ENCODE peak calls at places on chromosomes 5 and 9, in eight cellular contexts. One of them, this sample, is unnamed. For H3K4me1, the result is how much of the 10 kb centered on the place peaks cover.

GRCh38 chr5:169751490-169751889 is 114.4 kb downstream of the DOCK2 start:
- DNase-seq in tibial artery: no peak
- DNase-seq in lung: no peak
- DNase-seq in right atrium auricular region: no peak
- DNase-seq in HCT116: no peak
- DNase-seq in uterus: no peak
- DNase-seq in CD4-positive, CD25-positive, alpha-beta regulatory T cell: no peak
- DNase-seq in heart left ventricle: no peak
- DNase-seq in this sample: no peak

GRCh38 chr5:162410365-162410764 is 342.8 kb downstream of the GABRG2 start:
- DNase-seq in lung: no peak
- DNase-seq in tibial artery: no peak
- DNase-seq in right atrium auricular region: no peak
- DNase-seq in uterus: no peak
- DNase-seq in heart left ventricle: no peak
- DNase-seq in HCT116: no peak
- DNase-seq in CD4-positive, CD25-positive, alpha-beta regulatory T cell: no peak
- DNase-seq in this sample: no peak

GRCh38 chr5:179273074-179273435 is 72.2 kb downstream of the ADAMTS2 start:
- DNase-seq in heart left ventricle: no peak
- DNase-seq in uterus: peak
- DNase-seq in right atrium auricular region: no peak
- DNase-seq in CD4-positive, CD25-positive, alpha-beta regulatory T cell: no peak
- DNase-seq in lung: no peak
- DNase-seq in tibial artery: no peak
- DNase-seq in HCT116: no peak
- DNase-seq in this sample: no peak

GRCh38 chr5:132176987-132177386 is 50.7 kb downstream of the P4HA2 start:
- DNase-seq in tibial artery: no peak
- DNase-seq in heart left ventricle: no peak
- DNase-seq in HCT116: no peak
- DNase-seq in CD4-positive, CD25-positive, alpha-beta regulatory T cell: no peak
- DNase-seq in uterus: no peak
- DNase-seq in lung: no peak
- DNase-seq in right atrium auricular region: no peak
- DNase-seq in this sample: no peak

GRCh38 chr5:84292788-84293653 is 91.7 kb downstream of the EDIL3 start:
- DNase-seq in CD4-positive, CD25-positive, alpha-beta regulatory T cell: no peak
- DNase-seq in tibial artery: no peak
- DNase-seq in uterus: no peak
- DNase-seq in lung: no peak
- DNase-seq in heart left ventricle: no peak
- DNase-seq in right atrium auricular region: no peak
- DNase-seq in HCT116: no peak
- DNase-seq in this sample: no peak

GRCh38 chr5:107124376-107124775 is 546.4 kb downstream of the EFNA5 start:
- DNase-seq in CD4-positive, CD25-positive, alpha-beta regulatory T cell: no peak
- DNase-seq in uterus: no peak
- DNase-seq in HCT116: no peak
- DNase-seq in heart left ventricle: no peak
- DNase-seq in tibial artery: no peak
- DNase-seq in lung: no peak
- DNase-seq in right atrium auricular region: no peak
- DNase-seq in this sample: no peak

GRCh38 chr5:13212843-13213242 is 731.6 kb downstream of the DNAH5 start:
- DNase-seq in uterus: no peak
- DNase-seq in CD4-positive, CD25-positive, alpha-beta regulatory T cell: no peak
- DNase-seq in lung: no peak
- DNase-seq in tibial artery: no peak
- DNase-seq in right atrium auricular region: no peak
- DNase-seq in HCT116: no peak
- DNase-seq in heart left ventricle: no peak
- DNase-seq in this sample: no peak

GRCh38 chr9:77960356-77961153 is 71.1 kb downstream of the GNAQ start:
- DNase-seq in lung: no peak
- DNase-seq in uterus: no peak
- DNase-seq in right atrium auricular region: no peak
- DNase-seq in heart left ventricle: no peak
- DNase-seq in HCT116: no peak
- DNase-seq in tibial artery: no peak
- DNase-seq in CD4-positive, CD25-positive, alpha-beta regulatory T cell: no peak
- DNase-seq in this sample: no peak

GRCh38 chr9:135246248-135247173 is 159.0 kb downstream of the OLFM1 start:
- DNase-seq in right atrium auricular region: no peak
- DNase-seq in lung: no peak
- DNase-seq in uterus: no peak
- DNase-seq in tibial artery: no peak
- DNase-seq in CD4-positive, CD25-positive, alpha-beta regulatory T cell: no peak
- DNase-seq in HCT116: no peak
- DNase-seq in heart left ventricle: no peak
- DNase-seq in this sample: no peak

GRCh38 chr5:103808464-103809106 is 246.0 kb upstream of the NUDT12 start:
- DNase-seq in heart left ventricle: no peak
- DNase-seq in uterus: no peak
- DNase-seq in CD4-positive, CD25-positive, alpha-beta regulatory T cell: no peak
- DNase-seq in lung: no peak
- DNase-seq in tibial artery: no peak
- DNase-seq in HCT116: peak
- DNase-seq in right atrium auricular region: no peak
- DNase-seq in this sample: no peak

GRCh38 chr5:156991714-156992113 is 28.7 kb upstream of the TIMD4 start:
- DNase-seq in lung: no peak
- DNase-seq in tibial artery: no peak
- DNase-seq in uterus: no peak
- DNase-seq in right atrium auricular region: no peak
- DNase-seq in CD4-positive, CD25-positive, alpha-beta regulatory T cell: no peak
- DNase-seq in heart left ventricle: no peak
- DNase-seq in HCT116: peak
- DNase-seq in this sample: no peak

GRCh38 chr5:137393196-137393993 is 105.7 kb downstream of the SPOCK1 start:
- DNase-seq in uterus: no peak
- DNase-seq in tibial artery: no peak
- DNase-seq in CD4-positive, CD25-positive, alpha-beta regulatory T cell: no peak
- DNase-seq in HCT116: no peak
- DNase-seq in lung: no peak
- DNase-seq in heart left ventricle: no peak
- DNase-seq in right atrium auricular region: no peak
- DNase-seq in this sample: no peak

GRCh38 chr5:34411470-34412346 is 244.4 kb upstream of the RAI14 start:
- DNase-seq in right atrium auricular region: no peak
- DNase-seq in lung: no peak
- DNase-seq in heart left ventricle: peak
- DNase-seq in HCT116: no peak
- DNase-seq in tibial artery: no peak
- DNase-seq in uterus: no peak
- DNase-seq in CD4-positive, CD25-positive, alpha-beta regulatory T cell: no peak
- DNase-seq in this sample: no peak

GRCh38 chr5:169065400-169065799 is 235.5 kb downstream of the SLIT3 start:
- DNase-seq in HCT116: no peak
- DNase-seq in uterus: peak
- DNase-seq in CD4-positive, CD25-positive, alpha-beta regulatory T cell: no peak
- DNase-seq in heart left ventricle: no peak
- DNase-seq in right atrium auricular region: no peak
- DNase-seq in lung: no peak
- DNase-seq in tibial artery: no peak
- DNase-seq in this sample: no peak

GRCh38 chr5:142491260-142491659 is 166.4 kb upstream of the SPRY4 start:
- DNase-seq in heart left ventricle: no peak
- DNase-seq in lung: no peak
- DNase-seq in CD4-positive, CD25-positive, alpha-beta regulatory T cell: no peak
- DNase-seq in right atrium auricular region: no peak
- DNase-seq in tibial artery: no peak
- DNase-seq in uterus: no peak
- DNase-seq in HCT116: no peak
- DNase-seq in this sample: no peak

GRCh38 chr9:129178579-129178909 is 483 bp upstream of the IER5L start:
- DNase-seq in HCT116: no peak
- DNase-seq in tibial artery: peak
- DNase-seq in heart left ventricle: no peak
- DNase-seq in CD4-positive, CD25-positive, alpha-beta regulatory T cell: no peak
- DNase-seq in lung: no peak
- DNase-seq in uterus: no peak
- DNase-seq in right atrium auricular region: no peak
- DNase-seq in this sample: no peak

GRCh38 chr9:101366038-101366756 is 18.6 kb downstream of the BAAT start:
- DNase-seq in HCT116: no peak
- DNase-seq in lung: no peak
- DNase-seq in heart left ventricle: no peak
- DNase-seq in CD4-positive, CD25-positive, alpha-beta regulatory T cell: no peak
- DNase-seq in tibial artery: no peak
- DNase-seq in right atrium auricular region: no peak
- DNase-seq in uterus: no peak
- DNase-seq in this sample: no peak

GRCh38 chr9:126534431-126535186 is 79.1 kb upstream of the LMX1B start:
- DNase-seq in tibial artery: no peak
- DNase-seq in heart left ventricle: no peak
- DNase-seq in CD4-positive, CD25-positive, alpha-beta regulatory T cell: no peak
- DNase-seq in uterus: no peak
- DNase-seq in HCT116: no peak
- DNase-seq in lung: no peak
- DNase-seq in right atrium auricular region: no peak
- DNase-seq in this sample: no peak

GRCh38 chr9:2934241-2934650 is 90.4 kb upstream of the PUM3 start:
- DNase-seq in heart left ventricle: no peak
- DNase-seq in HCT116: no peak
- DNase-seq in lung: no peak
- DNase-seq in CD4-positive, CD25-positive, alpha-beta regulatory T cell: no peak
- DNase-seq in tibial artery: no peak
- DNase-seq in right atrium auricular region: no peak
- DNase-seq in uterus: no peak
- DNase-seq in this sample: no peak

GRCh38 chr9:95316794-95317118 is 753 bp downstream of the FANCC start:
- DNase-seq in right atrium auricular region: no peak
- DNase-seq in uterus: peak
- DNase-seq in heart left ventricle: no peak
- DNase-seq in lung: peak
- DNase-seq in CD4-positive, CD25-positive, alpha-beta regulatory T cell: peak
- DNase-seq in HCT116: peak
- DNase-seq in tibial artery: peak
- DNase-seq in this sample: peak

GRCh38 chr5:5156461-5157082 is 16.4 kb downstream of the ADAMTS16 start:
- DNase-seq in HCT116: no peak
- DNase-seq in uterus: no peak
- DNase-seq in right atrium auricular region: no peak
- DNase-seq in lung: no peak
- DNase-seq in tibial artery: no peak
- DNase-seq in CD4-positive, CD25-positive, alpha-beta regulatory T cell: no peak
- DNase-seq in heart left ventricle: no peak
- DNase-seq in this sample: no peak

DNA sequence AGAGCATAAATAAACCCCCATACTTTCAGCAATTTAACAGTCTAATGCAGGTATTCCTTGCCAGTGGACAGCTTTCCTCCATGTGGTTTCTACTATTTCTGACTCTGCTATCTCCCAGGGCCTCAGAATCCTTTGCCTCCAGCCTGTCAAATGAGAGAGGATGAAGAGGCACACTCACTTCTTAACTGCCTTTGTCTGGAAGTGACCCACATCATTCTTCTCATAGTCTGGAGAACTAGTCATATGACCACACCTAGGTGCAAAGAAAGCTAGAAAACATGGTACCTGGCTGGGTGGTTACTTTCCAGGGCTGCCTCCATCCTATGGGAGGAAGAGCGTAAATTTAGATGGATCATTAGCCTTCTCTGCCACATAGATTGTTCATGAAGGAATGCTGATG is 22.5 kb downstream of the PALM2AKAP2 start:
- DNase-seq in heart left ventricle: no peak
- DNase-seq in lung: no peak
- DNase-seq in HCT116: no peak
- DNase-seq in uterus: no peak
- DNase-seq in right atrium auricular region: no peak
- DNase-seq in tibial artery: no peak
- DNase-seq in CD4-positive, CD25-positive, alpha-beta regulatory T cell: no peak
- DNase-seq in this sample: no peak
- H3K4me1 ChIP-seq in heart left ventricle: half or more
- H3K4me1 ChIP-seq in lung: under half
- H3K4me1 ChIP-seq in HCT116: under half
- H3K4me1 ChIP-seq in uterus: under half
- H3K4me1 ChIP-seq in right atrium auricular region: under half
- H3K4me1 ChIP-seq in tibial artery: under half
- H3K4me1 ChIP-seq in CD4-positive, CD25-positive, alpha-beta regulatory T cell: under half
- H3K4me1 ChIP-seq in this sample: half or more

GRCh38 chr9:107734231-107735014 is 244.9 kb upstream of the KLF4 start:
- DNase-seq in right atrium auricular region: no peak
- DNase-seq in tibial artery: peak
- DNase-seq in heart left ventricle: no peak
- DNase-seq in lung: no peak
- DNase-seq in uterus: peak
- DNase-seq in CD4-positive, CD25-positive, alpha-beta regulatory T cell: no peak
- DNase-seq in HCT116: no peak
- DNase-seq in this sample: peak
- H3K4me3 ChIP-seq in right atrium auricular region: no peak
- H3K4me3 ChIP-seq in tibial artery: no peak
- H3K4me3 ChIP-seq in heart left ventricle: no peak
- H3K4me3 ChIP-seq in lung: no peak
- H3K4me3 ChIP-seq in uterus: no peak
- H3K4me3 ChIP-seq in CD4-positive, CD25-positive, alpha-beta regulatory T cell: no peak
- H3K4me3 ChIP-seq in HCT116: no peak
- H3K4me3 ChIP-seq in this sample: no peak

GRCh38 chr5:119336262-119336661 is 19.6 kb upstream of the TNFAIP8 start:
- DNase-seq in tibial artery: no peak
- DNase-seq in uterus: no peak
- DNase-seq in HCT116: no peak
- DNase-seq in right atrium auricular region: no peak
- DNase-seq in CD4-positive, CD25-positive, alpha-beta regulatory T cell: no peak
- DNase-seq in lung: no peak
- DNase-seq in heart left ventricle: no peak
- DNase-seq in this sample: no peak

GRCh38 chr5:119339344-119339743 is 16.5 kb upstream of the TNFAIP8 start:
- DNase-seq in uterus: no peak
- DNase-seq in right atrium auricular region: no peak
- DNase-seq in tibial artery: no peak
- DNase-seq in heart left ventricle: no peak
- DNase-seq in lung: no peak
- DNase-seq in HCT116: no peak
- DNase-seq in CD4-positive, CD25-positive, alpha-beta regulatory T cell: no peak
- DNase-seq in this sample: no peak

GRCh38 chr5:119335261-119335677 is 20.6 kb upstream of the TNFAIP8 start:
- DNase-seq in heart left ventricle: no peak
- DNase-seq in tibial artery: no peak
- DNase-seq in uterus: no peak
- DNase-seq in CD4-positive, CD25-positive, alpha-beta regulatory T cell: no peak
- DNase-seq in lung: no peak
- DNase-seq in right atrium auricular region: no peak
- DNase-seq in HCT116: no peak
- DNase-seq in this sample: no peak

GRCh38 chr5:119338326-119338957 is 17.4 kb upstream of the TNFAIP8 start:
- DNase-seq in right atrium auricular region: no peak
- DNase-seq in tibial artery: no peak
- DNase-seq in CD4-positive, CD25-positive, alpha-beta regulatory T cell: no peak
- DNase-seq in lung: no peak
- DNase-seq in HCT116: no peak
- DNase-seq in heart left ventricle: no peak
- DNase-seq in uterus: no peak
- DNase-seq in this sample: no peak

GRCh38 chr5:119336846-119337564 is 18.8 kb upstream of the TNFAIP8 start:
- DNase-seq in lung: no peak
- DNase-seq in tibial artery: no peak
- DNase-seq in heart left ventricle: no peak
- DNase-seq in right atrium auricular region: no peak
- DNase-seq in CD4-positive, CD25-positive, alpha-beta regulatory T cell: no peak
- DNase-seq in uterus: no peak
- DNase-seq in HCT116: no peak
- DNase-seq in this sample: no peak
- H3K4me1 ChIP-seq in lung: under half
- H3K4me1 ChIP-seq in tibial artery: under half
- H3K4me1 ChIP-seq in heart left ventricle: half or more
- H3K4me1 ChIP-seq in right atrium auricular region: under half
- H3K4me1 ChIP-seq in CD4-positive, CD25-positive, alpha-beta regulatory T cell: half or more
- H3K4me1 ChIP-seq in uterus: under half
- H3K4me1 ChIP-seq in HCT116: under half
- H3K4me1 ChIP-seq in this sample: half or more

GRCh38 chr9:130292104-130292503 is 26.5 kb downstream of the HMCN2 start:
- DNase-seq in tibial artery: no peak
- DNase-seq in heart left ventricle: no peak
- DNase-seq in right atrium auricular region: peak
- DNase-seq in HCT116: no peak
- DNase-seq in uterus: peak
- DNase-seq in lung: no peak
- DNase-seq in CD4-positive, CD25-positive, alpha-beta regulatory T cell: no peak
- DNase-seq in this sample: no peak
- H3K4me3 ChIP-seq in tibial artery: no peak
- H3K4me3 ChIP-seq in heart left ventricle: no peak
- H3K4me3 ChIP-seq in right atrium auricular region: no peak
- H3K4me3 ChIP-seq in HCT116: no peak
- H3K4me3 ChIP-seq in uterus: no peak
- H3K4me3 ChIP-seq in lung: no peak
- H3K4me3 ChIP-seq in CD4-positive, CD25-positive, alpha-beta regulatory T cell: no peak
- H3K4me3 ChIP-seq in this sample: no peak

This sample was measured in left ventricle myocardium inferior.